ENCODE peak calls at places on chromosomes 1 and 21, in seven cellular contexts. N is stimulated activated CD4-positive, alpha-beta T cell treated with anti-CD3 and anti-CD28 coated beads, Interleukin-1b, Interleukin-23, amount 100 ng/mL, for 24 hours; Y is IMR-90; T is activated CD8-positive, alpha-beta T cell treated with anti-CD3 and anti-CD28 coated beads for 36 hours; D is T follicular helper cell; F is upper lobe of left lung; P is stimulated activated CD8-positive, alpha-beta memory T cell treated with anti-CD3 and anti-CD28 coated beads, Interleukin-2, amount 100 ng/mL, for 1 hour. J is an unnamed sample.

GRCh38 chr1:147541672-147542548 is 609 bp downstream of the BCL9 start:
- DNase-seq in N (peak), Y (peak), T (peak), D (no peak), F (peak), P (no peak), J (peak)

GRCh38 chr1:228085287-228085926 is 2.9 kb downstream of the ARF1 start:
- DNase-seq in N (no peak), Y (peak), T (no peak), D (no peak), F (no peak), P (no peak), J (no peak)

GRCh38 chr1:106292130-106292529 is 764.3 kb upstream of the PRMT6 start:
- DNase-seq in N (no peak), Y (no peak), T (no peak), D (no peak), F (no peak), P (no peak), J (no peak)

GRCh38 chr1:17844146-17844826 is 89.2 kb downstream of the ACTL8 start:
- DNase-seq in N (no peak), Y (no peak), T (no peak), D (no peak), F (no peak), P (no peak), J (no peak)

GRCh38 chr21:15754640-15755039 is 24.9 kb downstream of the USP25 start:
- DNase-seq in N (no peak), Y (peak), T (no peak), D (no peak), F (no peak), P (no peak), J (no peak)

GRCh38 chr1:17569200-17570139 is 30.0 kb downstream of the ARHGEF10L start:
- DNase-seq in N (no peak), Y (peak), T (no peak), D (no peak), F (peak), P (no peak), J (no peak)

GRCh38 chr1:98331718-98332311 is 329.7 kb upstream of the SNX7 start:
- DNase-seq in N (no peak), Y (no peak), T (no peak), D (no peak), F (no peak), P (no peak), J (no peak)

GRCh38 chr1:152917794-152918193 is 9.4 kb downstream of the IVL start:
- DNase-seq in N (no peak), Y (peak), T (no peak), D (no peak), F (no peak), P (no peak), J (no peak)

GRCh38 chr1:21634481-21635137 is 34.5 kb downstream of the RAP1GAP start:
- DNase-seq in N (no peak), Y (no peak), T (no peak), D (no peak), F (no peak), P (no peak), J (no peak)

GRCh38 chr1:95041491-95042165 is 31.1 kb downstream of the ALG14 start:
- DNase-seq in N (no peak), Y (peak), T (peak), D (no peak), F (no peak), P (no peak), J (peak)

GRCh38 chr1:33120436-33121231 is 39.7 kb downstream of the AZIN2 start:
- DNase-seq in N (no peak), Y (peak), T (no peak), D (no peak), F (no peak), P (no peak), J (no peak)

GRCh38 chr21:35697321-35697808 is 363.0 kb downstream of the SETD4 start:
- DNase-seq in N (no peak), Y (peak), T (peak), D (no peak), F (no peak), P (no peak), J (no peak)

GRCh38 chr21:45266518-45267389 is 20.9 kb downstream of the POFUT2 start:
- DNase-seq in N (peak), Y (no peak), T (peak), D (no peak), F (no peak), P (peak), J (no peak)

GRCh38 chr21:25563399-25564116 is 43.7 kb downstream of the MRPL39 start:
- DNase-seq in N (no peak), Y (no peak), T (peak), D (no peak), F (no peak), P (no peak), J (no peak)

GRCh38 chr1:67306547-67306946 is 1.1 kb upstream of the IL12RB2 start:
- DNase-seq in N (no peak), Y (no peak), T (no peak), D (no peak), F (no peak), P (no peak), J (no peak)

GRCh38 chr1:41355761-41356160 is 5.5 kb upstream of the FOXO6 start:
- DNase-seq in N (no peak), Y (no peak), T (no peak), D (no peak), F (no peak), P (no peak), J (no peak)

GRCh38 chr1:167654975-167655575 is 25.0 kb downstream of the RCSD1 start:
- DNase-seq in N (no peak), Y (no peak), T (no peak), D (no peak), F (no peak), P (no peak), J (no peak)

GRCh38 chr21:27825035-27825434 is 858.1 kb upstream of the ADAMTS5 start:
- DNase-seq in N (no peak), Y (no peak), T (no peak), D (no peak), F (no peak), P (no peak), J (no peak)

GRCh38 chr1:247747616-247748015 is 325 bp downstream of the OR14A2 start:
- DNase-seq in N (no peak), Y (peak), T (no peak), D (no peak), F (peak), P (no peak), J (no peak)

GRCh38 chr1:168469690-168470089 is 74.1 kb downstream of the XCL2 start:
- DNase-seq in N (no peak), Y (peak), T (peak), D (no peak), F (no peak), P (peak), J (no peak)

GRCh38 chr1:237152506-237153335 is 110.7 kb downstream of the RYR2 start:
- DNase-seq in N (no peak), Y (no peak), T (no peak), D (no peak), F (no peak), P (no peak), J (no peak)

GRCh38 chr1:20184481-20184900 is 1.4 kb upstream of the UBXN10 start:
- DNase-seq in N (no peak), Y (no peak), T (peak), D (no peak), F (no peak), P (no peak), J (no peak)

GRCh38 chr1:28718166-28718565 is 18.6 kb upstream of the YTHDF2 start:
- DNase-seq in N (no peak), Y (no peak), T (no peak), D (no peak), F (no peak), P (no peak), J (no peak)

GRCh38 chr1:168392958-168393357 is 112.3 kb downstream of the TBX19 start:
- DNase-seq in N (no peak), Y (no peak), T (no peak), D (no peak), F (no peak), P (no peak), J (no peak)

GRCh38 chr1:203823306-203823705 is 27.9 kb downstream of the ZBED6 start:
- DNase-seq in N (no peak), Y (peak), T (no peak), D (no peak), F (no peak), P (no peak), J (no peak)

GRCh38 chr21:30306821-30307330 is 13.2 kb downstream of the KRTAP26-1 start:
- DNase-seq in N (no peak), Y (no peak), T (no peak), D (no peak), F (no peak), P (no peak), J (no peak)

GRCh38 chr1:60989745-60990718 is 92.3 kb upstream of the NFIA start:
- DNase-seq in N (no peak), Y (peak), T (no peak), D (no peak), F (no peak), P (no peak), J (no peak)

GRCh38 chr1:70211536-70211935 is 6.2 kb upstream of the LRRC40 start:
- DNase-seq in N (no peak), Y (peak), T (no peak), D (no peak), F (no peak), P (no peak), J (no peak)

GRCh38 chr1:23964790-23965740 is 5.4 kb downstream of the PNRC2 start:
- DNase-seq in N (no peak), Y (peak), T (no peak), D (no peak), F (no peak), P (no peak), J (no peak)

GRCh38 chr1:17547271-17547670 is 7.8 kb downstream of the ARHGEF10L start:
- DNase-seq in N (no peak), Y (no peak), T (no peak), D (no peak), F (no peak), P (no peak), J (no peak)

GRCh38 chr1:41919764-41920397 is 1.2 kb upstream of the HIVEP3 start:
- DNase-seq in N (peak), Y (peak), T (peak), D (peak), F (peak), P (peak), J (peak)